ENCODE peak calls at places on chromosome 15, in five cellular contexts. A is brain microvascular endothelial cell, W is astrocyte of the spinal cord, N is NCI-H1105, X is GF-D8. C is an unnamed sample.
A peak's percentile ranks its signal among the peaks of the same experiment; 100 is the strongest.

GRCh38 chr15:59168536-59168935 is 38.1 kb upstream of the LDHAL6B start:
- DNase-seq in A (peak; percentile 78), W (no peak), N (no peak), X (no peak), C (peak; percentile 74)

GRCh38 chr15:66619152-66619903 is 53.5 kb upstream of the LCTL start:
- DNase-seq in A (peak; percentile 69), W (peak; percentile 69), N (peak; percentile 25), X (no peak), C (peak; percentile 68)

GRCh38 chr15:27249723-27250160 is 278.8 kb downstream of the GABRG3 start:
- DNase-seq in A (no peak), W (no peak), N (no peak), X (no peak), C (no peak)

GRCh38 chr15:73065114-73065513 is 12.9 kb downstream of the NEO1 start:
- DNase-seq in A (no peak), W (no peak), N (no peak), X (no peak), C (no peak)

GRCh38 chr15:34855397-34855796 is 60.0 kb upstream of the ACTC1 start:
- DNase-seq in A (no peak), W (peak; percentile 76), N (peak; percentile 53), X (no peak), C (peak; percentile 85)

GRCh38 chr15:57432141-57432701 is 55.9 kb downstream of the CGNL1 start:
- DNase-seq in A (no peak), W (no peak), N (peak; percentile 87), X (no peak), C (no peak)

GRCh38 chr15:70098170-70098460 is 398 bp upstream of the TLE3 start:
- DNase-seq in A (no peak), W (no peak), N (no peak), X (no peak), C (no peak)

GRCh38 chr15:73988075-73988969 is 3.8 kb downstream of the STOML1 start:
- DNase-seq in A (peak; percentile 40), W (peak; percentile 19), N (no peak), X (no peak), C (peak; percentile 47)

GRCh38 chr15:68639926-68640600 is 61.3 kb downstream of the CORO2B start:
- DNase-seq in A (no peak), W (no peak), N (no peak), X (no peak), C (no peak)

GRCh38 chr15:96544162-96544756 is 213.8 kb downstream of the NR2F2 start:
- DNase-seq in A (no peak), W (no peak), N (peak; percentile 74), X (no peak), C (no peak)

GRCh38 chr15:78718842-78719241 is 77.8 kb upstream of the CHRNB4 start:
- DNase-seq in A (no peak), W (no peak), N (no peak), X (no peak), C (no peak)

GRCh38 chr15:68409736-68410370 is 22.1 kb downstream of the ITGA11 start:
- DNase-seq in A (no peak), W (no peak), N (no peak), X (no peak), C (no peak)

C was measured in iris pigment epithelial cell.